ENCODE peak calls at places on chromosomes 13 and 19, in ten cellular contexts. B is EH; K is activated CD4-positive, alpha-beta T cell treated with anti-CD3 and anti-CD28 coated beads, Interleukin-2, amount 50 U/mL, for 24 hours; D is activated T-cell treated with anti-CD3 and anti-CD28 coated beads for 1 hour; Z is body of pancreas; F is C1 segment of cervical spinal cord; H is CD4-positive, alpha-beta T cell; P is ACHN; M is Right ventricle myocardium superior; L is SHP77. Q is an unnamed sample.
A peak's percentile ranks its signal among the peaks of the same experiment; 100 is the strongest.

GRCh38 chr13:113400621-113401451 is 36.9 kb upstream of the GRTP1 start:
- DNase-seq in F (peak; percentile 12), P (no peak), M (peak; percentile 82), K (no peak), H (no peak), Z (no peak), B (peak; percentile 57), D (no peak), L (peak; percentile 84), Q (no peak)

GRCh38 chr13:36815069-36815468 is 4.0 kb upstream of the RFXAP start:
- DNase-seq in L (no peak), F (no peak), P (peak; percentile 25), Z (no peak), M (no peak), H (no peak), K (no peak), D (no peak), B (peak; percentile 15), Q (no peak)

GRCh38 chr19:6095760-6096159 is 14.5 kb downstream of the RFX2 start:
- DNase-seq in H (no peak), F (no peak), B (no peak), K (no peak), M (no peak), L (no peak), P (no peak), Z (peak; percentile 16), D (no peak), Q (no peak)

GRCh38 chr13:25371608-25372274 is at the start of gene ATP8A2:
- DNase-seq in D (no peak), Z (no peak), F (no peak), M (no peak), L (no peak), P (peak; percentile 3), B (no peak), H (no peak), K (no peak), Q (no peak)

GRCh38 chr19:39276740-39277139 is 8.5 kb downstream of the IFNL2 start:
- DNase-seq in F (no peak), P (no peak), D (no peak), K (no peak), M (no peak), L (no peak), B (no peak), H (no peak), Z (no peak), Q (no peak)

GRCh38 chr19:41384351-41384750 is 8.0 kb downstream of the TMEM91 start:
- DNase-seq in Z (no peak), F (no peak), K (no peak), P (peak; percentile 49), B (no peak), D (no peak), M (no peak), H (no peak), L (no peak), Q (no peak)

GRCh38 chr13:24060993-24061392 is 99.5 kb upstream of the SPATA13 start:
- DNase-seq in K (no peak), M (no peak), F (no peak), B (no peak), D (no peak), P (no peak), L (no peak), Z (no peak), H (no peak), Q (no peak)

GRCh38 chr19:18464646-18465045 is 26.7 kb upstream of the ISYNA1 start:
- DNase-seq in H (no peak), B (peak; percentile 93), D (no peak), K (no peak), F (peak; percentile 84), M (peak; percentile 86), L (peak; percentile 94), P (no peak), Z (peak; percentile 92), Q (peak; percentile 84)

GRCh38 chr19:11457115-11457514 is 21.7 kb downstream of the PRKCSH start:
- DNase-seq in B (peak; percentile 22), M (no peak), L (no peak), Z (no peak), K (no peak), F (peak; percentile 79), P (no peak), H (no peak), D (no peak), Q (no peak)

GRCh38 chr19:31554360-31554759 is 205.1 kb upstream of the TSHZ3 start:
- DNase-seq in D (no peak), M (no peak), K (no peak), H (no peak), L (no peak), Z (no peak), F (no peak), P (no peak), B (no peak), Q (peak; percentile 43)

GRCh38 chr13:79407349-79407979 is 1.4 kb upstream of the RBM26 start:
- DNase-seq in F (no peak), B (no peak), L (no peak), M (no peak), D (no peak), Z (no peak), P (no peak), H (no peak), K (no peak), Q (no peak)

Q was measured in tibial nerve.